ENCODE peak calls at places on chromosomes 16 and 17, in six cellular contexts. M is Karpas-422, C is IMR-90, L is fibroblast of lung, H is SK-N-SH, U is SK-N-MC. I is an unnamed sample.

GRCh38 chr17:43943769-43944418 is 1.6 kb upstream of the PPY start:
- DNase-seq in M (peak), C (peak), L (peak), H (peak), U (peak), I (peak)

GRCh38 chr17:52419256-52419655 is 260.7 kb upstream of the CA10 start:
- DNase-seq in M (no peak), C (no peak), L (no peak), H (no peak), U (no peak), I (no peak)

GRCh38 chr17:36824678-36825091 is 112.6 kb upstream of the LHX1 start:
- DNase-seq in M (no peak), C (no peak), L (peak), H (no peak), U (no peak), I (peak)

GRCh38 chr16:24833352-24833751 is 12.4 kb upstream of the SLC5A11 start:
- DNase-seq in M (no peak), C (no peak), L (no peak), H (no peak), U (no peak), I (no peak)

GRCh38 chr16:75703341-75703740 is 2.1 kb upstream of the DUXB start:
- DNase-seq in M (no peak), C (peak), L (peak), H (no peak), U (no peak), I (no peak)

GRCh38 chr17:7803981-7804380 is 30.0 kb upstream of the KDM6B start:
- DNase-seq in M (no peak), C (no peak), L (no peak), H (no peak), U (no peak), I (peak)

GRCh38 chr16:86809458-86809955 is 231.2 kb downstream of the FOXL1 start:
- DNase-seq in M (no peak), C (peak), L (peak), H (no peak), U (no peak), I (peak)

GRCh38 chr16:77298638-77299360 is 99.6 kb downstream of the SYCE1L start:
- DNase-seq in M (no peak), C (peak), L (peak), H (no peak), U (no peak), I (peak)

GRCh38 chr17:6580628-6581027 is 24.3 kb upstream of the PITPNM3 start:
- DNase-seq in M (no peak), C (no peak), L (no peak), H (no peak), U (no peak), I (no peak)

GRCh38 chr16:12087901-12088364 is 111.4 kb downstream of the SNX29 start:
- DNase-seq in M (peak), C (no peak), L (no peak), H (peak), U (no peak), I (no peak)

DNA sequence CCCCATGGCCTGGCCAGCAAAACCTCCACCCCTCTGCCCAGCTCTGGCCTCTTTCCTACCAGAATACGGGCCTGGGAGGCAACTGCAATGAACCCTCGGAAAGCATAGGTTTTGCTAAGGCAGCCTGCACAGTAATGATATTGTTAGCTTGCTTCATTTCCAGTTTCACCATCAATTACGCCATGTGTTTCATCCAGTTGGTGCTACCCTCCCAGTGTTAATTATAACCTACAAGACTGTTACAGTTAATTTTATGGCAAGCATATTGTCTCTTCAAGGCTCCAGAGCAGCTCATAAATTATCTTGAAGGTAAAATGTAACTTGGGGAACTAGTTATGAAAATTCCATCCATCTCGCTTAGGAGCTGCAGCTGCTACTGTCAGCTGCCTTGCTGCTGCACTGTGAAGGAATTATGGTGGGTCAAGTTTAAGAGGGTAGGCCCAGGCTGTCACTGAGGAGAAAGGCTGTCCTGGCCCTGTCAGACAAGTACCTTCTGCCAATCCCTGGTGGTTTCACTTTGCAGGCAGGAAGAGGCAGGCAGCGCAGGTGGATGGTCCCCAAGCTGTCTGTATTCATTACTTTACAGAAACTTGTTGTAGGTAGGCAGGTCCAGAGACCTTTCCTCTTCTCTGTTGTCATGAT is 242.9 kb downstream of the FTO start:
- DNase-seq in M (no peak), C (no peak), L (no peak), H (no peak), U (no peak), I (no peak)
- H3K9ac ChIP-seq in M (no peak), C (no peak), L (no peak), H (no peak), U (no peak), I (no peak)

DNA sequence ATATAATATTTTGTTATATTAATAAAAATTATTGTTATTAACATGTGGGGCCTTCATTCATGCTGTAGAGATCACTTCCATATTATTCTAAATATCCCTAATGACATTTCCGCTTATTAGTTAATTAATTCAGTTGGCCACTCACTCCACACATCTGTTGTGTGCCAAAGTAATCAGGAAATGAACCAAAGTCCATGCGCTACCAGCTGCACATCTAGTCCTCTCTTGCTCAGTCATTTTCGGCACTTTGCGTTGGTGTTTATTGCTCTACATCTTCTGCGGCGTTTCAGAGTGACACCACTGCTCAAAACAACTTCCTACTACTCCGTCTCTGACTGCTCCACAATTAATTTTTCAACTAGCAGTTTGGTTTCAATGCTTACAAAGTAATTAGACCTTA is 101.4 kb upstream of the ZFHX3 start:
- DNase-seq in M (no peak), C (no peak), L (no peak), H (no peak), U (no peak), I (no peak)
- H3K9ac ChIP-seq in M (no peak), C (no peak), L (no peak), H (no peak), U (no peak), I (no peak)

GRCh38 chr16:31179747-31180458 is at the start of gene FUS:
- DNase-seq in M (peak), C (peak), L (peak), H (peak), U (peak), I (peak)
- H3K9ac ChIP-seq in M (peak), C (peak), L (peak), H (peak), U (peak), I (peak)

DNA sequence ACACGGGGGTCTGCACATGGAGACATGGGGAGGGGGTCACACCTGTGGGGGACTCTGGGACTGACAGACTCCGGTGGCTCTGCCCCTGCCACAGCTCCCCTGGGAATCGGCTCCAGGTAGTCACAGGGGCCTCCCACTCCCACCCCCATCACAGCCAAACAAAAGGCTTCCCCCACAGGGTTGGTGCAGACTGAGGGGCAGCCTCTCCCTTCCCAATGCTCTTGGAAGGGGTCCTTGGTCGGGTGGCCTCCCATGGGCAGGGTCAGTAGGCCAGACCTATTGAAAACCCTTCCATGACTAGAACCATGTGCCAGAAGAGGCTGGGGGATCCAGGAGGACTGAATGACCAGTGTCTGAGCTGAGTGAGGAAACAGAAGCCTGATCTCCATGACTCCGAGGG is 28.7 kb downstream of the TK2 start:
- DNase-seq in M (no peak), C (no peak), L (no peak), H (no peak), U (no peak), I (no peak)
- H3K9ac ChIP-seq in M (no peak), C (no peak), L (no peak), H (no peak), U (no peak), I (no peak)

GRCh38 chr17:73452056-73452455 is 140.3 kb upstream of the CDC42EP4 start:
- DNase-seq in M (no peak), C (no peak), L (no peak), H (peak), U (no peak), I (no peak)
- H3K9ac ChIP-seq in M (no peak), C (no peak), L (no peak), H (no peak), U (no peak), I (no peak)

GRCh38 chr16:2086812-2087425 is 39.1 kb downstream of the TSC2 start:
- DNase-seq in M (peak), C (no peak), L (no peak), H (no peak), U (no peak), I (no peak)
- H3K9ac ChIP-seq in M (no peak), C (no peak), L (no peak), H (no peak), U (no peak), I (no peak)

DNA sequence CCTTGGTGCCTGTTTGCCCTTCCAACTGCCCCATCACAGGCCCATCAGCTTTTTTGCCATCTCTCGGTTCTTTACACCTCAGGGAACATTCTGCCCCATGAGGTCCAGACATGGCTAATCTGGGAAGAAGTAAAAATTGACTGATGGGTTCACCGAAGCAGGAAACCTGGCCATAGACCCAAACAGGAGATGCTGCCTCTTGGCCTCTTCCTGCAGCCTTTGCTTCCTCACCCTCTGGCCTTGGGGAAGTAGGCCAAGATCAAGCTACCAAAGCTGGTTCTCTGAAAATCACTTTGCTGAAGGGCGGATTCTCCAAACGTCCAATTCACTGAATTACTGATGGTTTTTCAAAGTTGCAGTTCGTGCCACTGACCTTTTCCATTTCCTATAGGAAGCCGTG is 56.1 kb downstream of the ARSG start:
- DNase-seq in M (peak), C (no peak), L (no peak), H (no peak), U (no peak), I (no peak)
- H3K9ac ChIP-seq in M (peak), C (no peak), L (no peak), H (no peak), U (no peak), I (no peak)

GRCh38 chr16:73319747-73320146 is 271.8 kb upstream of the ZFHX3 start:
- DNase-seq in M (no peak), C (no peak), L (no peak), H (peak), U (no peak), I (peak)
- H3K9ac ChIP-seq in M (no peak), C (no peak), L (no peak), H (no peak), U (no peak), I (no peak)

DNA sequence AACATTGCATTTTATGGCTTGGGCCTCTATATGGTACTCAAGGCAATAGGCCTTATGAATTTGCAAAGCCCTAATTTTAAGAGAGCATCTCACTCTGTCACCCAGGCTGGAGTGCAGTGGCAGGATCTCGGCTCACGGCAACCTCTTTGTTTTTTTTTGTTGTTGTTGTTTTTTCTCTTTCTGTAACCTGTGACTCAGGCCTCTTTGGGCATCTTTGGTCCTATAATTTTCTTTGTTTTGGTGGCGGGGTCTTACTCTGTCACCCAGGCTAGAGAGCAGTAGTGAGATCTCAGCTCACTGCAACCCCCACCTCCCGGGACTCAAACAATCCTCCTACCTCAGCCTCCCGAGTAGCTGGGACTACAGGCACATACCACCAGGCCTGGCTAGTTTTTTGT is 21.8 kb upstream of the HERPUD1 start:
- DNase-seq in M (no peak), C (no peak), L (no peak), H (no peak), U (no peak), I (no peak)
- H3K9ac ChIP-seq in M (no peak), C (no peak), L (no peak), H (peak), U (no peak), I (no peak)